ENCODE peak calls at places on chromosomes 7 and 10, in seven cellular contexts. One of them, this sample, is unnamed.

GRCh38 chr7:50396856-50397255 is 53.3 kb downstream of the FIGNL1 start:
- ATAC-seq in heart right ventricle: no peak
- ATAC-seq in activated CD4-positive, CD25-positive, alpha-beta regulatory T cell treated with anti-CD3 and anti-CD28 coated beads, Interleukin-2, amount 50 U/mL, for 24 hours: peak; percentile 64
- ATAC-seq in T-cell: peak; percentile 16
- ATAC-seq in psoas muscle: no peak
- ATAC-seq in activated CD4-positive, alpha-beta T cell treated with anti-CD3 and anti-CD28 coated beads for 36 hours: peak; percentile 40
- ATAC-seq in naive thymus-derived CD8-positive, alpha-beta T cell: peak; percentile 20
- ATAC-seq in this sample: no peak

GRCh38 chr7:142088022-142088714 is 23.4 kb upstream of the MGAM2 start:
- ATAC-seq in heart right ventricle: no peak
- ATAC-seq in activated CD4-positive, CD25-positive, alpha-beta regulatory T cell treated with anti-CD3 and anti-CD28 coated beads, Interleukin-2, amount 50 U/mL, for 24 hours: no peak
- ATAC-seq in T-cell: no peak
- ATAC-seq in psoas muscle: no peak
- ATAC-seq in activated CD4-positive, alpha-beta T cell treated with anti-CD3 and anti-CD28 coated beads for 36 hours: no peak
- ATAC-seq in naive thymus-derived CD8-positive, alpha-beta T cell: no peak
- ATAC-seq in this sample: no peak

GRCh38 chr10:123160311-123160980 is 6.2 kb downstream of the BUB3 start:
- ATAC-seq in heart right ventricle: no peak
- ATAC-seq in activated CD4-positive, CD25-positive, alpha-beta regulatory T cell treated with anti-CD3 and anti-CD28 coated beads, Interleukin-2, amount 50 U/mL, for 24 hours: peak; percentile 67
- ATAC-seq in T-cell: peak; percentile 91
- ATAC-seq in psoas muscle: no peak
- ATAC-seq in activated CD4-positive, alpha-beta T cell treated with anti-CD3 and anti-CD28 coated beads for 36 hours: peak; percentile 74
- ATAC-seq in naive thymus-derived CD8-positive, alpha-beta T cell: peak; percentile 95
- ATAC-seq in this sample: no peak

GRCh38 chr7:129778770-129779601 is 167.5 kb downstream of the NRF1 start:
- ATAC-seq in heart right ventricle: no peak
- ATAC-seq in activated CD4-positive, CD25-positive, alpha-beta regulatory T cell treated with anti-CD3 and anti-CD28 coated beads, Interleukin-2, amount 50 U/mL, for 24 hours: no peak
- ATAC-seq in T-cell: no peak
- ATAC-seq in psoas muscle: no peak
- ATAC-seq in activated CD4-positive, alpha-beta T cell treated with anti-CD3 and anti-CD28 coated beads for 36 hours: no peak
- ATAC-seq in naive thymus-derived CD8-positive, alpha-beta T cell: peak; percentile 4
- ATAC-seq in this sample: no peak

GRCh38 chr10:33234779-33235178 is 99.7 kb downstream of the NRP1 start:
- ATAC-seq in heart right ventricle: peak; percentile 75
- ATAC-seq in activated CD4-positive, CD25-positive, alpha-beta regulatory T cell treated with anti-CD3 and anti-CD28 coated beads, Interleukin-2, amount 50 U/mL, for 24 hours: no peak
- ATAC-seq in T-cell: no peak
- ATAC-seq in psoas muscle: no peak
- ATAC-seq in activated CD4-positive, alpha-beta T cell treated with anti-CD3 and anti-CD28 coated beads for 36 hours: no peak
- ATAC-seq in naive thymus-derived CD8-positive, alpha-beta T cell: no peak
- ATAC-seq in this sample: no peak

GRCh38 chr10:67629461-67629971 is 66.5 kb downstream of the CTNNA3 start:
- ATAC-seq in heart right ventricle: no peak
- ATAC-seq in activated CD4-positive, CD25-positive, alpha-beta regulatory T cell treated with anti-CD3 and anti-CD28 coated beads, Interleukin-2, amount 50 U/mL, for 24 hours: no peak
- ATAC-seq in T-cell: no peak
- ATAC-seq in psoas muscle: no peak
- ATAC-seq in activated CD4-positive, alpha-beta T cell treated with anti-CD3 and anti-CD28 coated beads for 36 hours: no peak
- ATAC-seq in naive thymus-derived CD8-positive, alpha-beta T cell: no peak
- ATAC-seq in this sample: no peak

GRCh38 chr10:5242585-5242984 is 45.9 kb downstream of the AKR1C4 start:
- ATAC-seq in heart right ventricle: no peak
- ATAC-seq in activated CD4-positive, CD25-positive, alpha-beta regulatory T cell treated with anti-CD3 and anti-CD28 coated beads, Interleukin-2, amount 50 U/mL, for 24 hours: no peak
- ATAC-seq in T-cell: no peak
- ATAC-seq in psoas muscle: no peak
- ATAC-seq in activated CD4-positive, alpha-beta T cell treated with anti-CD3 and anti-CD28 coated beads for 36 hours: no peak
- ATAC-seq in naive thymus-derived CD8-positive, alpha-beta T cell: no peak
- ATAC-seq in this sample: no peak

GRCh38 chr10:95214793-95215192 is 20.8 kb downstream of the ACSM6 start:
- ATAC-seq in heart right ventricle: no peak
- ATAC-seq in activated CD4-positive, CD25-positive, alpha-beta regulatory T cell treated with anti-CD3 and anti-CD28 coated beads, Interleukin-2, amount 50 U/mL, for 24 hours: no peak
- ATAC-seq in T-cell: no peak
- ATAC-seq in psoas muscle: no peak
- ATAC-seq in activated CD4-positive, alpha-beta T cell treated with anti-CD3 and anti-CD28 coated beads for 36 hours: no peak
- ATAC-seq in naive thymus-derived CD8-positive, alpha-beta T cell: no peak
- ATAC-seq in this sample: no peak

GRCh38 chr7:45417268-45417667 is 156.9 kb upstream of the ADCY1 start:
- ATAC-seq in heart right ventricle: no peak
- ATAC-seq in activated CD4-positive, CD25-positive, alpha-beta regulatory T cell treated with anti-CD3 and anti-CD28 coated beads, Interleukin-2, amount 50 U/mL, for 24 hours: no peak
- ATAC-seq in T-cell: no peak
- ATAC-seq in psoas muscle: no peak
- ATAC-seq in activated CD4-positive, alpha-beta T cell treated with anti-CD3 and anti-CD28 coated beads for 36 hours: no peak
- ATAC-seq in naive thymus-derived CD8-positive, alpha-beta T cell: no peak
- ATAC-seq in this sample: no peak

GRCh38 chr7:107628461-107629064 is 32.1 kb upstream of the SLC26A4 start:
- ATAC-seq in heart right ventricle: no peak
- ATAC-seq in activated CD4-positive, CD25-positive, alpha-beta regulatory T cell treated with anti-CD3 and anti-CD28 coated beads, Interleukin-2, amount 50 U/mL, for 24 hours: no peak
- ATAC-seq in T-cell: no peak
- ATAC-seq in psoas muscle: no peak
- ATAC-seq in activated CD4-positive, alpha-beta T cell treated with anti-CD3 and anti-CD28 coated beads for 36 hours: peak; percentile 33
- ATAC-seq in naive thymus-derived CD8-positive, alpha-beta T cell: no peak
- ATAC-seq in this sample: no peak

GRCh38 chr7:116811768-116812167 is 50.6 kb upstream of the CAPZA2 start:
- ATAC-seq in heart right ventricle: no peak
- ATAC-seq in activated CD4-positive, CD25-positive, alpha-beta regulatory T cell treated with anti-CD3 and anti-CD28 coated beads, Interleukin-2, amount 50 U/mL, for 24 hours: no peak
- ATAC-seq in T-cell: no peak
- ATAC-seq in psoas muscle: no peak
- ATAC-seq in activated CD4-positive, alpha-beta T cell treated with anti-CD3 and anti-CD28 coated beads for 36 hours: no peak
- ATAC-seq in naive thymus-derived CD8-positive, alpha-beta T cell: no peak
- ATAC-seq in this sample: no peak

GRCh38 chr10:92891885-92892705 is 43.8 kb downstream of the EXOC6 start:
- ATAC-seq in heart right ventricle: no peak
- ATAC-seq in activated CD4-positive, CD25-positive, alpha-beta regulatory T cell treated with anti-CD3 and anti-CD28 coated beads, Interleukin-2, amount 50 U/mL, for 24 hours: no peak
- ATAC-seq in T-cell: no peak
- ATAC-seq in psoas muscle: peak; percentile 94
- ATAC-seq in activated CD4-positive, alpha-beta T cell treated with anti-CD3 and anti-CD28 coated beads for 36 hours: no peak
- ATAC-seq in naive thymus-derived CD8-positive, alpha-beta T cell: no peak
- ATAC-seq in this sample: peak; percentile 94

GRCh38 chr10:46080886-46081285 is 34.8 kb upstream of the MSMB start:
- ATAC-seq in heart right ventricle: no peak
- ATAC-seq in activated CD4-positive, CD25-positive, alpha-beta regulatory T cell treated with anti-CD3 and anti-CD28 coated beads, Interleukin-2, amount 50 U/mL, for 24 hours: no peak
- ATAC-seq in T-cell: no peak
- ATAC-seq in psoas muscle: no peak
- ATAC-seq in activated CD4-positive, alpha-beta T cell treated with anti-CD3 and anti-CD28 coated beads for 36 hours: no peak
- ATAC-seq in naive thymus-derived CD8-positive, alpha-beta T cell: no peak
- ATAC-seq in this sample: no peak

GRCh38 chr7:3482147-3482921 is 181.3 kb downstream of the SDK1 start:
- ATAC-seq in heart right ventricle: no peak
- ATAC-seq in activated CD4-positive, CD25-positive, alpha-beta regulatory T cell treated with anti-CD3 and anti-CD28 coated beads, Interleukin-2, amount 50 U/mL, for 24 hours: no peak
- ATAC-seq in T-cell: no peak
- ATAC-seq in psoas muscle: no peak
- ATAC-seq in activated CD4-positive, alpha-beta T cell treated with anti-CD3 and anti-CD28 coated beads for 36 hours: no peak
- ATAC-seq in naive thymus-derived CD8-positive, alpha-beta T cell: no peak
- ATAC-seq in this sample: peak; percentile 94

GRCh38 chr7:55247466-55247865 is 117.7 kb upstream of the LANCL2 start:
- ATAC-seq in heart right ventricle: no peak
- ATAC-seq in activated CD4-positive, CD25-positive, alpha-beta regulatory T cell treated with anti-CD3 and anti-CD28 coated beads, Interleukin-2, amount 50 U/mL, for 24 hours: no peak
- ATAC-seq in T-cell: no peak
- ATAC-seq in psoas muscle: no peak
- ATAC-seq in activated CD4-positive, alpha-beta T cell treated with anti-CD3 and anti-CD28 coated beads for 36 hours: no peak
- ATAC-seq in naive thymus-derived CD8-positive, alpha-beta T cell: no peak
- ATAC-seq in this sample: peak; percentile 59

GRCh38 chr7:102890292-102890970 is 22.4 kb upstream of the LRRC17 start:
- ATAC-seq in heart right ventricle: no peak
- ATAC-seq in activated CD4-positive, CD25-positive, alpha-beta regulatory T cell treated with anti-CD3 and anti-CD28 coated beads, Interleukin-2, amount 50 U/mL, for 24 hours: no peak
- ATAC-seq in T-cell: no peak
- ATAC-seq in psoas muscle: no peak
- ATAC-seq in activated CD4-positive, alpha-beta T cell treated with anti-CD3 and anti-CD28 coated beads for 36 hours: no peak
- ATAC-seq in naive thymus-derived CD8-positive, alpha-beta T cell: no peak
- ATAC-seq in this sample: peak; percentile 69

GRCh38 chr10:67802767-67803538 is 35.0 kb downstream of the DNAJC12 start:
- ATAC-seq in heart right ventricle: no peak
- ATAC-seq in activated CD4-positive, CD25-positive, alpha-beta regulatory T cell treated with anti-CD3 and anti-CD28 coated beads, Interleukin-2, amount 50 U/mL, for 24 hours: peak; percentile 27
- ATAC-seq in T-cell: no peak
- ATAC-seq in psoas muscle: peak; percentile 41
- ATAC-seq in activated CD4-positive, alpha-beta T cell treated with anti-CD3 and anti-CD28 coated beads for 36 hours: peak; percentile 50
- ATAC-seq in naive thymus-derived CD8-positive, alpha-beta T cell: no peak
- ATAC-seq in this sample: no peak

GRCh38 chr10:112227331-112227961 is 43.9 kb upstream of the GPAM start:
- ATAC-seq in heart right ventricle: no peak
- ATAC-seq in activated CD4-positive, CD25-positive, alpha-beta regulatory T cell treated with anti-CD3 and anti-CD28 coated beads, Interleukin-2, amount 50 U/mL, for 24 hours: no peak
- ATAC-seq in T-cell: no peak
- ATAC-seq in psoas muscle: peak; percentile 55
- ATAC-seq in activated CD4-positive, alpha-beta T cell treated with anti-CD3 and anti-CD28 coated beads for 36 hours: no peak
- ATAC-seq in naive thymus-derived CD8-positive, alpha-beta T cell: no peak
- ATAC-seq in this sample: no peak

GRCh38 chr7:28520074-28521015 is 108.0 kb downstream of the CREB5 start:
- ATAC-seq in heart right ventricle: no peak
- ATAC-seq in activated CD4-positive, CD25-positive, alpha-beta regulatory T cell treated with anti-CD3 and anti-CD28 coated beads, Interleukin-2, amount 50 U/mL, for 24 hours: no peak
- ATAC-seq in T-cell: no peak
- ATAC-seq in psoas muscle: peak; percentile 92
- ATAC-seq in activated CD4-positive, alpha-beta T cell treated with anti-CD3 and anti-CD28 coated beads for 36 hours: no peak
- ATAC-seq in naive thymus-derived CD8-positive, alpha-beta T cell: no peak
- ATAC-seq in this sample: peak; percentile 31

GRCh38 chr7:141519623-141520022 is 31.6 kb upstream of the AGK start:
- ATAC-seq in heart right ventricle: no peak
- ATAC-seq in activated CD4-positive, CD25-positive, alpha-beta regulatory T cell treated with anti-CD3 and anti-CD28 coated beads, Interleukin-2, amount 50 U/mL, for 24 hours: no peak
- ATAC-seq in T-cell: no peak
- ATAC-seq in psoas muscle: no peak
- ATAC-seq in activated CD4-positive, alpha-beta T cell treated with anti-CD3 and anti-CD28 coated beads for 36 hours: peak; percentile 30
- ATAC-seq in naive thymus-derived CD8-positive, alpha-beta T cell: no peak
- ATAC-seq in this sample: no peak

GRCh38 chr7:45631569-45631968 is 57.4 kb downstream of the ADCY1 start:
- ATAC-seq in heart right ventricle: no peak
- ATAC-seq in activated CD4-positive, CD25-positive, alpha-beta regulatory T cell treated with anti-CD3 and anti-CD28 coated beads, Interleukin-2, amount 50 U/mL, for 24 hours: no peak
- ATAC-seq in T-cell: no peak
- ATAC-seq in psoas muscle: no peak
- ATAC-seq in activated CD4-positive, alpha-beta T cell treated with anti-CD3 and anti-CD28 coated beads for 36 hours: no peak
- ATAC-seq in naive thymus-derived CD8-positive, alpha-beta T cell: no peak
- ATAC-seq in this sample: no peak

GRCh38 chr10:113362645-113363091 is 190.2 kb upstream of the HABP2 start:
- ATAC-seq in heart right ventricle: peak; percentile 76
- ATAC-seq in activated CD4-positive, CD25-positive, alpha-beta regulatory T cell treated with anti-CD3 and anti-CD28 coated beads, Interleukin-2, amount 50 U/mL, for 24 hours: no peak
- ATAC-seq in T-cell: no peak
- ATAC-seq in psoas muscle: no peak
- ATAC-seq in activated CD4-positive, alpha-beta T cell treated with anti-CD3 and anti-CD28 coated beads for 36 hours: no peak
- ATAC-seq in naive thymus-derived CD8-positive, alpha-beta T cell: no peak
- ATAC-seq in this sample: no peak

GRCh38 chr7:159000859-159001435 is 143.7 kb downstream of the VIPR2 start:
- ATAC-seq in heart right ventricle: no peak
- ATAC-seq in activated CD4-positive, CD25-positive, alpha-beta regulatory T cell treated with anti-CD3 and anti-CD28 coated beads, Interleukin-2, amount 50 U/mL, for 24 hours: no peak
- ATAC-seq in T-cell: no peak
- ATAC-seq in psoas muscle: no peak
- ATAC-seq in activated CD4-positive, alpha-beta T cell treated with anti-CD3 and anti-CD28 coated beads for 36 hours: no peak
- ATAC-seq in naive thymus-derived CD8-positive, alpha-beta T cell: no peak
- ATAC-seq in this sample: no peak

GRCh38 chr7:111855842-111856227 is 293.5 kb upstream of the IMMP2L start:
- ATAC-seq in heart right ventricle: peak; percentile 52
- ATAC-seq in activated CD4-positive, CD25-positive, alpha-beta regulatory T cell treated with anti-CD3 and anti-CD28 coated beads, Interleukin-2, amount 50 U/mL, for 24 hours: no peak
- ATAC-seq in T-cell: no peak
- ATAC-seq in psoas muscle: no peak
- ATAC-seq in activated CD4-positive, alpha-beta T cell treated with anti-CD3 and anti-CD28 coated beads for 36 hours: no peak
- ATAC-seq in naive thymus-derived CD8-positive, alpha-beta T cell: no peak
- ATAC-seq in this sample: peak; percentile 80

GRCh38 chr7:22179442-22179879 is 177.5 kb downstream of the RAPGEF5 start:
- ATAC-seq in heart right ventricle: no peak
- ATAC-seq in activated CD4-positive, CD25-positive, alpha-beta regulatory T cell treated with anti-CD3 and anti-CD28 coated beads, Interleukin-2, amount 50 U/mL, for 24 hours: no peak
- ATAC-seq in T-cell: no peak
- ATAC-seq in psoas muscle: no peak
- ATAC-seq in activated CD4-positive, alpha-beta T cell treated with anti-CD3 and anti-CD28 coated beads for 36 hours: no peak
- ATAC-seq in naive thymus-derived CD8-positive, alpha-beta T cell: no peak
- ATAC-seq in this sample: no peak